ENCODE peak calls at places on chromosomes 2 and 18, in four cellular contexts. K is Peyer's patch, S is AG10803, T is choroid plexus epithelial cell. O is an unnamed sample.

GRCh38 chr2:20232837-20233207 is 7.9 kb upstream of the SDC1 start:
- DNase-seq in S (no peak), T (no peak), K (no peak), O (no peak)

GRCh38 chr2:112061299-112061698 is 6.2 kb downstream of the TMEM87B start:
- DNase-seq in T (no peak), K (no peak), S (no peak), O (no peak)

GRCh38 chr2:234422242-234422641 is 74.6 kb downstream of the ARL4C start:
- DNase-seq in T (peak), S (peak), K (no peak), O (no peak)

GRCh38 chr2:212021947-212022346 is 516.7 kb downstream of the ERBB4 start:
- DNase-seq in T (peak), S (peak), K (no peak), O (no peak)

GRCh38 chr2:130372055-130372832 is 16.4 kb downstream of the PTPN18 start:
- DNase-seq in K (peak), S (peak), T (peak), O (peak)

GRCh38 chr2:28413152-28413895 is 20.7 kb downstream of the FOSL2 start:
- DNase-seq in K (no peak), S (no peak), T (peak), O (no peak)

GRCh38 chr2:216057688-216058193 is 23.9 kb downstream of the PECR start:
- DNase-seq in S (peak), K (peak), T (peak), O (no peak)

GRCh38 chr2:231300020-231300721 is 95.3 kb upstream of the B3GNT7 start:
- DNase-seq in K (no peak), S (no peak), T (peak), O (no peak)

GRCh38 chr2:84888401-84889276 is 7.8 kb upstream of the TRABD2A start:
- DNase-seq in S (peak), T (peak), K (peak), O (no peak)

GRCh38 chr2:232502901-232503791 is 15.5 kb upstream of the ECEL1 start:
- DNase-seq in S (no peak), T (peak), K (no peak), O (no peak)

GRCh38 chr2:12076810-12077209 is 330.4 kb downstream of the LPIN1 start:
- DNase-seq in S (no peak), K (no peak), T (peak), O (no peak)

GRCh38 chr2:169696381-169696780 is 2.1 kb downstream of the PHOSPHO2 start:
- DNase-seq in S (no peak), K (no peak), T (no peak), O (no peak)

GRCh38 chr2:64311948-64312621 is 141.9 kb upstream of the LGALSL start:
- DNase-seq in S (peak), K (no peak), T (peak), O (peak)

GRCh38 chr18:10771053-10771709 is 245.4 kb downstream of the NAPG start:
- DNase-seq in K (no peak), T (peak), S (no peak), O (no peak)

GRCh38 chr2:81650048-81650971 is 1345.8 kb upstream of the LRRTM1 start:
- DNase-seq in S (no peak), K (no peak), T (peak), O (no peak)

GRCh38 chr2:18380316-18380715 is 180.1 kb downstream of the RDH14 start:
- DNase-seq in K (no peak), T (peak), S (peak), O (no peak)

GRCh38 chr2:18379869-18380268 is 180.6 kb downstream of the RDH14 start:
- DNase-seq in S (no peak), K (no peak), T (no peak), O (no peak)

GRCh38 chr2:18373664-18374063 is 186.8 kb downstream of the RDH14 start:
- DNase-seq in T (peak), K (no peak), S (peak), O (no peak)

GRCh38 chr2:18378020-18378653 is 182.3 kb downstream of the RDH14 start:
- DNase-seq in T (peak), K (no peak), S (peak), O (peak)

DNA sequence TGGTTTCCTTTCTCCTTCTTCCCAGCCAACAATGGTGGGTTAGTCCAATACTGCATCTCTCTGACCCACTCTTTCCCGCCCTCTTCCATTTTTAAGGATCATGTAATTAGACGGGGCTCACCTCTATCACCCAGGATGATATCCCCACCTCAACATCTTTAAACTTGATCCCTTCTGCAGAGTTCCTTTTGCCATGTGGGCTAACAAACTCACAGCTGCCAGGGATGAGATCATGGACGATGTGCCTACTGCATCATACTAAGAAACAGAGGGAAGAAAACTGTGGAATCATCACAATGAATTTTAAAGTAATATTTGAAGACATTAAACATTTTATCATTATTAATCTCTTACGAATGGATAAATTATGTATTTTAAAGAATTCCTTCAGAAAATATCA is 183.5 kb downstream of the RDH14 start:
- DNase-seq in S (no peak), K (no peak), T (no peak), O (no peak)
- TF ChIP-seq CTCF in S (no peak), K (no peak), T (no peak), O (no peak)

DNA sequence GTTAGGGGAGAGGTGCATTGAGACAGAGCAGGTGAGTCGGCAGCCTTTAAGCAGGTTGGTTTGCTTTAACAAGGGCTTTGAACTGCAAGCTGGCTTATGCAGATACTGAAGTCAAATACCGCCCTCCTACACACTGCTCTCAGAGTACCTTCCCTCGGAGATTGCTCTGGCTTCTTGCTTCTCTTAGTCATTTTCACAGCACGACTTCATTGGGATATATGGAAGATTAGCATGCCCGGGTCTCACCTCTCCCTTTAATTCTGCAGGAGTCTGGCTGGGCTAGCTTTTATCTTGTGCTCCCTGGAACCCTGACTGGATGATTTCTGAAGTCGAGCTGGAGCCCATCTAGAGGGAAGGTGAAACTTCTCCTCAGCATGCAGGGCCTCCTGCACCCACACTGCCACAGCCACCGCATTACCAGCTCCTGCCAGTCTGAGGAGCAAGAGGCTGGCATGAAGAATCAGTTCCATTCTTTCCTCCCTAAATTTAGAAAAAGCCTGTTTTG is 395.5 kb upstream of the HNRNPA3 start:
- DNase-seq in S (no peak), T (no peak), K (no peak), O (no peak)
- TF ChIP-seq CTCF in S (peak), T (no peak), K (peak), O (no peak)

GRCh38 chr2:167294775-167295140 is 406.5 kb downstream of the XIRP2 start:
- DNase-seq in S (no peak), T (no peak), K (no peak), O (no peak)

GRCh38 chr2:167297292-167297691 is 409.0 kb downstream of the XIRP2 start:
- DNase-seq in K (no peak), S (no peak), T (no peak), O (no peak)

GRCh38 chr2:167293172-167293781 is 405.0 kb downstream of the XIRP2 start:
- DNase-seq in S (no peak), K (no peak), T (peak), O (peak)

GRCh38 chr2:167292430-167293171 is 404.3 kb downstream of the XIRP2 start:
- DNase-seq in K (peak), S (peak), T (peak), O (peak)

DNA sequence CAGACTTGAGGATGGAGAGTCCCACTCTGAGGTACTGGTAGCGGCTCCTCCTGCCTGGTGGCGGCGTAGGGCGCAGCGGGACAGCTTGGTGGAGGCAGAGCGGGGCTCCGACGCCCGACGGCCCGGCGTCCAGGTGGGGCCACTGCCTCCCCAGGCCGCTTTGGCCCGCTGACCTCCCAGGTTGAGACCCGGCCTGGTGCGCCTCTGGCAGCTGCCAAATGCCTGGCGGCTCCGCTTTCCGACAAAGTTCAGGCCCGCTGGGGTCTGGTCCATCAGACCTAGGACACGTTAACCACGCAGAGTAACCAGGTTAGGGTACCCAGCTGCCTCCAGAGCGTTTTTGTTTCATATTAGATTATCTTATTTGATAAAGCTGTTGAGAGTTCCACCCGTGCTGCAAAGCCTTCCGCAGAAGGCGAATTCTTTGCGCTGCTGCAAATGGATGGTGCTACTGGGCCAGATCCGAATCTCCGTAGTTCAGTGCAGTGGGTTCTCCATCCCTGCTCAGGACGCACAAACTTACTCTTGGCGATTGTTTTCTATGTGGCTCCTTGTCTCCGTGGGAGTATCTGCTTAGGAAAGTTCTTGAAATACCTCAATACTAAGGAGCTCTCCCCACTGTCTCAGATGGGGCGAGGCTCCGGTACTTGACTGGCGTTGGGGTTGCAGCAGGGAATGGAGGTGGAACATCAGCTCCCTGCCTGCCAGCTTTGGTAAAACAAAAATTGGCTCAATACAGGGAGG is 405.9 kb downstream of the XIRP2 start:
- DNase-seq in K (no peak), T (peak), S (no peak), O (peak)
- TF ChIP-seq CTCF in K (no peak), T (no peak), S (no peak), O (no peak)

DNA sequence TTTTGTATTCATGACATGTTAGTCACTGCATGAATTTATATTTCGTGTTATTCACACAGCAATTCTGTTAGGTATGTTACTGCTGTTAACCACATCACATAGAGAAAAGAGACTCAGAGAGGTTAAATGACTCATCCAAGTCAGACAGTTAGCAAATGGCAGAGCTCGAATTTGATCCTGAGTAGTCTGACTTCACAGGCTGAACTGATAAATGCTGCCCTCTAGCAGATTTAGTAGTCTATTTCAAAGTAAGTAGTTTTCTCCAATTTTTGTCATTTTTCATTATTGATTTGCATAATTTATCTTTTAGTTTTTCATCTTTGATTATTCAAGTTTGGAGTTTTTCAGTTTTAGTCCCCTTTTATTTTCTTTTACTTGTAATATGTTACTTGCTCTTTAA is 58.3 kb downstream of the WDR7 start:
- DNase-seq in T (peak), S (peak), K (no peak), O (no peak)
- TF ChIP-seq CTCF in T (peak), S (peak), K (peak), O (no peak)

GRCh38 chr2:119786312-119786711 is 26.6 kb downstream of the PTPN4 start:
- DNase-seq in T (no peak), K (no peak), S (peak), O (no peak)
- TF ChIP-seq CTCF in T (no peak), K (no peak), S (no peak), O (no peak)

DNA sequence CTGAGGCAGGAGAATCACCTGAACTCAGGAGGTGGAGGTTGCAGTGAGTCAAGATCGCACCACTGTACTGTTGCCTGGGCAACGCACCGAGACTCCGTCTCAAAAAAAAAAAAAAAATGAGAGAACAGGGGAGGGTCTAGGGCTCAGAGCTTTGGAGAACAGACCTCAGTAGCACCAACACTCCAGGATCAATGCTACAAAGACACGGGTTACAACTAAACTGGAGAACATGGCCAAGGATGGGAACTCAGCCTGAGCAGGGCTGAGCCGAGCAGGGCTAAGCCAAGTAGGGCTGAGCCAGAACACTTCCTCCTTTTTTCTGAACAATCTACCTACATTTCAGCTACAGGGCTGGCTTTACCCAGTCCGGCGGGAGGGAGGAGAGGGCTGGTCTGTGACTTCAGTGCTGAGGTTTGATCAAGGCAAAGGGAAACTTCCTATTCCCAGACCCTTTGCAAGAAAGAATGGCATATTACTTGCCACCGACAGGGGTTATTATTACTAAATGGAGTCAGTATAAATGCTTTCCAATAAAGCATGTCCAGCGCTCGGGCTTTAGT is 2.9 kb upstream of the CASP8 start:
- DNase-seq in T (no peak), K (peak), S (no peak), O (peak)
- TF ChIP-seq CTCF in T (peak), K (peak), S (no peak), O (no peak)

GRCh38 chr2:3536682-3537632 is 17.6 kb upstream of the ADI1 start:
- DNase-seq in K (no peak), S (peak), T (peak), O (peak)

GRCh38 chr2:3535467-3535793 is 16.1 kb upstream of the ADI1 start:
- DNase-seq in T (no peak), K (peak), S (no peak), O (no peak)

GRCh38 chr2:3534251-3534814 is 15.0 kb upstream of the ADI1 start:
- DNase-seq in K (no peak), T (no peak), S (no peak), O (no peak)

GRCh38 chr2:3533836-3534235 is 14.5 kb upstream of the ADI1 start:
- DNase-seq in T (no peak), K (no peak), S (no peak), O (no peak)

GRCh38 chr2:3535794-3536681 is 16.7 kb upstream of the ADI1 start:
- DNase-seq in S (peak), T (peak), K (no peak), O (no peak)
- TF ChIP-seq CTCF in S (peak), T (peak), K (no peak), O (no peak)

GRCh38 chr2:192208848-192209247 is 14.1 kb upstream of the TMEFF2 start:
- DNase-seq in S (no peak), T (no peak), K (no peak), O (no peak)
- TF ChIP-seq CTCF in S (no peak), T (no peak), K (no peak), O (no peak)

GRCh38 chr2:174636979-174637378 is 39.4 kb upstream of the WIPF1 start:
- DNase-seq in S (no peak), T (no peak), K (no peak), O (no peak)
- TF ChIP-seq CTCF in S (peak), T (no peak), K (no peak), O (no peak)